ENCODE peak calls at places on chromosomes 12 and 14, in six cellular contexts. R is ELR, P is HFFc6, H is psoas muscle, F is Right ventricle myocardium superior, O is KG1. V is an unnamed sample.

GRCh38 chr14:72614365-72614764 is 279.5 kb downstream of the DPF3 start:
- DNase-seq in R (no peak), P (no peak), H (no peak), F (no peak), O (no peak), V (no peak)

GRCh38 chr12:111180830-111181726 is 187.8 kb downstream of the PHETA1 start:
- DNase-seq in R (no peak), P (no peak), H (peak), F (peak), O (peak), V (peak)

GRCh38 chr14:50531595-50532501 is 521 bp downstream of the MAP4K5 start:
- DNase-seq in R (peak), P (no peak), H (peak), F (peak), O (no peak), V (peak)

GRCh38 chr12:92080390-92081285 is 65.0 kb downstream of the BTG1 start:
- DNase-seq in R (peak), P (peak), H (no peak), F (no peak), O (no peak), V (no peak)

GRCh38 chr12:55705802-55706402 is 1.8 kb downstream of the ITGA7 start:
- DNase-seq in R (no peak), P (no peak), H (peak), F (peak), O (no peak), V (peak)

GRCh38 chr12:116087399-116087798 is 190.1 kb downstream of the MED13L start:
- DNase-seq in R (no peak), P (no peak), H (no peak), F (no peak), O (no peak), V (no peak)

GRCh38 chr14:52380294-52380693 is 66.2 kb downstream of the PTGER2 start:
- DNase-seq in R (peak), P (no peak), H (no peak), F (no peak), O (no peak), V (no peak)

GRCh38 chr12:92968201-92968813 is 39.2 kb upstream of the EEA1 start:
- DNase-seq in R (peak), P (no peak), H (no peak), F (no peak), O (no peak), V (no peak)

GRCh38 chr12:66495709-66496108 is 183.2 kb downstream of the GRIP1 start:
- DNase-seq in R (no peak), P (no peak), H (no peak), F (no peak), O (no peak), V (no peak)

GRCh38 chr12:102569803-102570202 is 89.4 kb upstream of the IGF1 start:
- DNase-seq in R (no peak), P (no peak), H (no peak), F (no peak), O (no peak), V (no peak)

GRCh38 chr12:47400251-47400650 is 305.6 kb downstream of the RPAP3 start:
- DNase-seq in R (peak), P (peak), H (no peak), F (no peak), O (no peak), V (no peak)

GRCh38 chr12:64538146-64538545 is 72.1 kb upstream of the RASSF3 start:
- DNase-seq in R (no peak), P (no peak), H (no peak), F (no peak), O (no peak), V (no peak)

GRCh38 chr14:53161758-53162512 is 8.8 kb upstream of the DDHD1 start:
- DNase-seq in R (no peak), P (no peak), H (no peak), F (no peak), O (no peak), V (no peak)

GRCh38 chr12:93181396-93181965 is 196.2 kb upstream of the NUDT4 start:
- DNase-seq in R (no peak), P (no peak), H (no peak), F (no peak), O (no peak), V (no peak)

GRCh38 chr12:96241484-96242256 is 47.5 kb downstream of the ELK3 start:
- DNase-seq in R (no peak), P (no peak), H (no peak), F (no peak), O (no peak), V (no peak)

GRCh38 chr12:62722971-62723680 is 211.8 kb downstream of the PPM1H start:
- DNase-seq in R (peak), P (no peak), H (no peak), F (no peak), O (no peak), V (no peak)

GRCh38 chr12:12022306-12022931 is 48.3 kb upstream of the BCL2L14 start:
- DNase-seq in R (no peak), P (no peak), H (no peak), F (no peak), O (no peak), V (no peak)

GRCh38 chr12:121443911-121444841 is 44.3 kb downstream of the RNF34 start:
- DNase-seq in R (no peak), P (no peak), H (no peak), F (no peak), O (no peak), V (no peak)

GRCh38 chr12:54357802-54358619 is 6.3 kb downstream of the GPR84 start:
- DNase-seq in R (peak), P (no peak), H (no peak), F (no peak), O (no peak), V (no peak)

GRCh38 chr12:52360106-52360662 is 7.1 kb downstream of the KRT85 start:
- DNase-seq in R (no peak), P (no peak), H (no peak), F (no peak), O (no peak), V (no peak)

V was measured in kidney.